ENCODE peak calls at places on chromosomes 11 and 22, in ten cellular contexts. One of them, this sample, is unnamed.

GRCh38 chr11:45264839-45265515 is 21.2 kb downstream of the SYT13 start:
- DNase-seq in Calu3: no peak
- DNase-seq in A549: peak
- DNase-seq in stomach: no peak
- DNase-seq in transverse colon: no peak
- DNase-seq in uterus: no peak
- DNase-seq in heart left ventricle: no peak
- DNase-seq in GM12864: no peak
- DNase-seq in B cell: no peak
- DNase-seq in lung: no peak
- DNase-seq in this sample: no peak

GRCh38 chr11:10490398-10491232 is 35.6 kb downstream of the AMPD3 start:
- DNase-seq in A549: peak
- DNase-seq in Calu3: peak
- DNase-seq in GM12864: no peak
- DNase-seq in uterus: peak
- DNase-seq in heart left ventricle: peak
- DNase-seq in B cell: no peak
- DNase-seq in transverse colon: peak
- DNase-seq in stomach: peak
- DNase-seq in lung: peak
- DNase-seq in this sample: peak

GRCh38 chr11:17794981-17795380 is 60.4 kb downstream of the KCNC1 start:
- DNase-seq in GM12864: no peak
- DNase-seq in stomach: no peak
- DNase-seq in uterus: no peak
- DNase-seq in Calu3: no peak
- DNase-seq in A549: no peak
- DNase-seq in lung: no peak
- DNase-seq in B cell: no peak
- DNase-seq in heart left ventricle: no peak
- DNase-seq in transverse colon: no peak
- DNase-seq in this sample: peak

GRCh38 chr11:77073328-77074001 is 6.7 kb downstream of the CAPN5 start:
- DNase-seq in B cell: no peak
- DNase-seq in lung: peak
- DNase-seq in GM12864: no peak
- DNase-seq in uterus: peak
- DNase-seq in heart left ventricle: peak
- DNase-seq in transverse colon: peak
- DNase-seq in stomach: peak
- DNase-seq in Calu3: peak
- DNase-seq in A549: peak
- DNase-seq in this sample: no peak

GRCh38 chr11:124096364-124096763 is 18.9 kb upstream of the VWA5A start:
- DNase-seq in transverse colon: no peak
- DNase-seq in lung: no peak
- DNase-seq in uterus: no peak
- DNase-seq in heart left ventricle: no peak
- DNase-seq in Calu3: no peak
- DNase-seq in A549: no peak
- DNase-seq in B cell: no peak
- DNase-seq in stomach: no peak
- DNase-seq in GM12864: no peak
- DNase-seq in this sample: no peak

GRCh38 chr11:18203723-18204122 is 31.1 kb downstream of the MRGPRX4 start:
- DNase-seq in uterus: no peak
- DNase-seq in transverse colon: no peak
- DNase-seq in lung: no peak
- DNase-seq in Calu3: peak
- DNase-seq in GM12864: no peak
- DNase-seq in B cell: no peak
- DNase-seq in stomach: no peak
- DNase-seq in heart left ventricle: no peak
- DNase-seq in A549: peak
- DNase-seq in this sample: no peak

GRCh38 chr11:35615911-35616900 is 2.1 kb upstream of the FJX1 start:
- DNase-seq in heart left ventricle: no peak
- DNase-seq in uterus: no peak
- DNase-seq in transverse colon: no peak
- DNase-seq in GM12864: no peak
- DNase-seq in B cell: peak
- DNase-seq in stomach: no peak
- DNase-seq in A549: peak
- DNase-seq in Calu3: peak
- DNase-seq in lung: no peak
- DNase-seq in this sample: no peak

GRCh38 chr22:28019360-28019759 is 100.3 kb upstream of the PITPNB start:
- DNase-seq in B cell: no peak
- DNase-seq in GM12864: no peak
- DNase-seq in stomach: peak
- DNase-seq in uterus: peak
- DNase-seq in lung: no peak
- DNase-seq in heart left ventricle: no peak
- DNase-seq in Calu3: no peak
- DNase-seq in transverse colon: peak
- DNase-seq in A549: no peak
- DNase-seq in this sample: no peak

GRCh38 chr22:20440637-20441591 is 3.3 kb upstream of the SCARF2 start:
- DNase-seq in lung: no peak
- DNase-seq in uterus: no peak
- DNase-seq in stomach: no peak
- DNase-seq in heart left ventricle: no peak
- DNase-seq in A549: no peak
- DNase-seq in Calu3: no peak
- DNase-seq in transverse colon: no peak
- DNase-seq in B cell: no peak
- DNase-seq in GM12864: no peak
- DNase-seq in this sample: no peak

GRCh38 chr11:2138436-2139117 is 612 bp downstream of the IGF2 start:
- DNase-seq in lung: no peak
- DNase-seq in GM12864: no peak
- DNase-seq in uterus: no peak
- DNase-seq in Calu3: no peak
- DNase-seq in B cell: no peak
- DNase-seq in stomach: no peak
- DNase-seq in heart left ventricle: no peak
- DNase-seq in transverse colon: no peak
- DNase-seq in A549: no peak
- DNase-seq in this sample: no peak

GRCh38 chr11:880447-880846 is 30.2 kb downstream of the CHID1 start:
- DNase-seq in uterus: no peak
- DNase-seq in Calu3: no peak
- DNase-seq in lung: no peak
- DNase-seq in heart left ventricle: no peak
- DNase-seq in stomach: no peak
- DNase-seq in GM12864: no peak
- DNase-seq in A549: no peak
- DNase-seq in transverse colon: no peak
- DNase-seq in B cell: no peak
- DNase-seq in this sample: no peak
- TF ChIP-seq CTCF in uterus: no peak
- TF ChIP-seq CTCF in Calu3: peak
- TF ChIP-seq CTCF in lung: no peak
- TF ChIP-seq CTCF in heart left ventricle: no peak
- TF ChIP-seq CTCF in stomach: no peak
- TF ChIP-seq CTCF in GM12864: no peak
- TF ChIP-seq CTCF in A549: no peak
- TF ChIP-seq CTCF in transverse colon: no peak
- TF ChIP-seq CTCF in B cell: no peak
- TF ChIP-seq CTCF in this sample: no peak

GRCh38 chr11:125141178-125141577 is 23.4 kb upstream of the PKNOX2 start:
- DNase-seq in Calu3: no peak
- DNase-seq in A549: no peak
- DNase-seq in lung: no peak
- DNase-seq in GM12864: no peak
- DNase-seq in heart left ventricle: no peak
- DNase-seq in stomach: no peak
- DNase-seq in transverse colon: no peak
- DNase-seq in uterus: no peak
- DNase-seq in B cell: no peak
- DNase-seq in this sample: no peak

GRCh38 chr11:125138966-125139365 is 25.6 kb upstream of the PKNOX2 start:
- DNase-seq in Calu3: no peak
- DNase-seq in heart left ventricle: no peak
- DNase-seq in lung: no peak
- DNase-seq in A549: no peak
- DNase-seq in uterus: no peak
- DNase-seq in transverse colon: no peak
- DNase-seq in B cell: no peak
- DNase-seq in GM12864: no peak
- DNase-seq in stomach: no peak
- DNase-seq in this sample: no peak

GRCh38 chr11:125146232-125146631 is 18.3 kb upstream of the PKNOX2 start:
- DNase-seq in stomach: no peak
- DNase-seq in A549: no peak
- DNase-seq in heart left ventricle: no peak
- DNase-seq in transverse colon: no peak
- DNase-seq in lung: no peak
- DNase-seq in uterus: no peak
- DNase-seq in GM12864: no peak
- DNase-seq in B cell: no peak
- DNase-seq in Calu3: no peak
- DNase-seq in this sample: no peak

GRCh38 chr11:125140251-125140650 is 24.3 kb upstream of the PKNOX2 start:
- DNase-seq in transverse colon: no peak
- DNase-seq in A549: no peak
- DNase-seq in B cell: no peak
- DNase-seq in lung: no peak
- DNase-seq in stomach: no peak
- DNase-seq in GM12864: no peak
- DNase-seq in Calu3: no peak
- DNase-seq in uterus: no peak
- DNase-seq in heart left ventricle: no peak
- DNase-seq in this sample: no peak

DNA sequence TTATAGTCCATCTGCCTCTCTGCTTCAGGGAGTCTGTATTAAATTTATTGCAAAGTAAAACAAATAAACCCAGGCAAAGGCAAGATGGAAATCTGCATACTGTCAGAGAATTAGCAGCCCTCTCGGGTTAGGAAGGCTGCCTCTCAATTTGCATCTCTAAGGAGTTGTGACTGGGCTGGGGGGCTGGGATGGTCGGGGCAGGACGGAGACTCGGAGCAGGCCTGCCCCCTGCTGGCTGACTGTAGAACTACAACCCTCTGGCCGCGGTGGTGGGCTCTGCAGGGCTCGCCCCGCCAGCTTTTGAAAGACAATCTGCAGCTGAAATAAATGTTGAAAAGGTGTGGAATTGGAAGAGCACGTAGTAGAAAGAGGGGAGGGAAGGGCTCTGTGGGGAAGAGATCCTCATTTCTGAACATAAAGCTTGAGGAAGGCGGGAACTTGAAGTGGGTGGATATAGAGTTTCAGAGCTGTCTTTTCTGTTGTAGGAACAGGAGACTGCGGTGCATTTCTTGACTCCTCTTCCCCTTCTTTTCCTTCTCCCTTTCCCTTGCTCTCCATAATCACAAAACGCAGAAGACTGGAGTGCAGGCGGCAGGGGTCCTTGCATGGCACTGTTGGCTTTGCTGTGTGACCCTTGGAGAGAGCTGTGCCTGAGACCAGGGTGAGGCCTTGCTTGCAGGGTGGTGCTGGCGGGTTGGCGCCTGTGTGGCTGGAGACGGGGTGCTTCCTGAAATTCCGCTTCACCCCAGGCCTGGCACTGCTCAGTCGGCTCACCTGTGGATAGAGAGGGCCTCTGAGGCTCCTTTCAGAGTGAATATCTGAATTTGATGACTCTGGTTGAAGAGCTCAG is 22.6 kb upstream of the PKNOX2 start:
- DNase-seq in A549: peak
- DNase-seq in stomach: peak
- DNase-seq in Calu3: peak
- DNase-seq in B cell: peak
- DNase-seq in uterus: no peak
- DNase-seq in transverse colon: peak
- DNase-seq in heart left ventricle: peak
- DNase-seq in lung: peak
- DNase-seq in GM12864: no peak
- DNase-seq in this sample: no peak
- TF ChIP-seq CTCF in A549: peak
- TF ChIP-seq CTCF in stomach: no peak
- TF ChIP-seq CTCF in Calu3: peak
- TF ChIP-seq CTCF in B cell: peak
- TF ChIP-seq CTCF in uterus: peak
- TF ChIP-seq CTCF in transverse colon: peak
- TF ChIP-seq CTCF in heart left ventricle: peak
- TF ChIP-seq CTCF in lung: peak
- TF ChIP-seq CTCF in GM12864: peak
- TF ChIP-seq CTCF in this sample: peak

GRCh38 chr22:32204211-32204855 is 540 bp downstream of the RFPL2 start:
- DNase-seq in stomach: no peak
- DNase-seq in lung: no peak
- DNase-seq in Calu3: peak
- DNase-seq in transverse colon: no peak
- DNase-seq in heart left ventricle: no peak
- DNase-seq in B cell: no peak
- DNase-seq in GM12864: no peak
- DNase-seq in A549: peak
- DNase-seq in uterus: no peak
- DNase-seq in this sample: no peak
- TF ChIP-seq CTCF in stomach: no peak
- TF ChIP-seq CTCF in lung: no peak
- TF ChIP-seq CTCF in Calu3: no peak
- TF ChIP-seq CTCF in transverse colon: no peak
- TF ChIP-seq CTCF in heart left ventricle: no peak
- TF ChIP-seq CTCF in B cell: no peak
- TF ChIP-seq CTCF in GM12864: no peak
- TF ChIP-seq CTCF in A549: no peak
- TF ChIP-seq CTCF in uterus: no peak
- TF ChIP-seq CTCF in this sample: no peak

GRCh38 chr11:66867425-66868040 is 10.7 kb downstream of the LRFN4 start:
- DNase-seq in lung: no peak
- DNase-seq in heart left ventricle: no peak
- DNase-seq in uterus: no peak
- DNase-seq in A549: no peak
- DNase-seq in transverse colon: no peak
- DNase-seq in Calu3: no peak
- DNase-seq in B cell: no peak
- DNase-seq in stomach: no peak
- DNase-seq in GM12864: no peak
- DNase-seq in this sample: no peak

GRCh38 chr11:66869471-66869870 is 12.6 kb downstream of the LRFN4 start:
- DNase-seq in heart left ventricle: no peak
- DNase-seq in stomach: no peak
- DNase-seq in uterus: no peak
- DNase-seq in B cell: no peak
- DNase-seq in A549: no peak
- DNase-seq in Calu3: no peak
- DNase-seq in lung: no peak
- DNase-seq in transverse colon: no peak
- DNase-seq in GM12864: no peak
- DNase-seq in this sample: no peak

GRCh38 chr11:66868082-66868725 is 11.3 kb downstream of the LRFN4 start:
- DNase-seq in GM12864: no peak
- DNase-seq in heart left ventricle: no peak
- DNase-seq in A549: no peak
- DNase-seq in stomach: no peak
- DNase-seq in lung: no peak
- DNase-seq in Calu3: no peak
- DNase-seq in uterus: no peak
- DNase-seq in transverse colon: no peak
- DNase-seq in B cell: no peak
- DNase-seq in this sample: no peak

GRCh38 chr11:66870131-66870530 is 13.3 kb downstream of the LRFN4 start:
- DNase-seq in GM12864: no peak
- DNase-seq in uterus: no peak
- DNase-seq in A549: no peak
- DNase-seq in B cell: no peak
- DNase-seq in stomach: no peak
- DNase-seq in Calu3: no peak
- DNase-seq in lung: no peak
- DNase-seq in transverse colon: no peak
- DNase-seq in heart left ventricle: no peak
- DNase-seq in this sample: no peak

GRCh38 chr11:66868726-66869291 is 11.9 kb downstream of the LRFN4 start:
- DNase-seq in transverse colon: peak
- DNase-seq in heart left ventricle: peak
- DNase-seq in stomach: peak
- DNase-seq in B cell: peak
- DNase-seq in uterus: no peak
- DNase-seq in Calu3: peak
- DNase-seq in GM12864: peak
- DNase-seq in A549: peak
- DNase-seq in lung: peak
- DNase-seq in this sample: no peak
- TF ChIP-seq CTCF in transverse colon: peak
- TF ChIP-seq CTCF in heart left ventricle: no peak
- TF ChIP-seq CTCF in stomach: no peak
- TF ChIP-seq CTCF in B cell: peak
- TF ChIP-seq CTCF in uterus: no peak
- TF ChIP-seq CTCF in Calu3: no peak
- TF ChIP-seq CTCF in GM12864: peak
- TF ChIP-seq CTCF in A549: peak
- TF ChIP-seq CTCF in lung: no peak
- TF ChIP-seq CTCF in this sample: peak